ENCODE peak calls at places on chromosomes 1 and 21, in six cellular contexts. F is hepatocyte, V is H9, O is H1, N is MM.1S, U is endothelial cell of umbilical vein. Z is an unnamed sample.

GRCh38 chr21:42988234-42988965 is 14.0 kb downstream of the PKNOX1 start:
- DNase-seq in N (no peak), O (no peak), F (no peak), U (no peak), V (peak), Z (no peak)

GRCh38 chr1:224433671-224434446 is 738 bp downstream of the WDR26 start:
- DNase-seq in V (peak), N (no peak), F (peak), U (peak), O (peak), Z (no peak)

GRCh38 chr1:98761238-98761637 is 99.7 kb downstream of the SNX7 start:
- DNase-seq in F (peak), O (no peak), U (no peak), V (peak), N (no peak), Z (no peak)

GRCh38 chr1:183968386-183968785 is 69.1 kb downstream of the COLGALT2 start:
- DNase-seq in V (no peak), N (no peak), U (no peak), F (no peak), O (no peak), Z (no peak)

GRCh38 chr1:115545791-115546733 is 95.7 kb upstream of the VANGL1 start:
- DNase-seq in O (peak), F (peak), N (no peak), U (peak), V (peak), Z (peak)

GRCh38 chr1:56073614-56074356 is 505.6 kb downstream of the PLPP3 start:
- DNase-seq in N (no peak), V (no peak), O (no peak), U (peak), F (peak), Z (no peak)

GRCh38 chr1:37149296-37149695 is 115.0 kb upstream of the GRIK3 start:
- DNase-seq in U (no peak), N (no peak), V (no peak), F (no peak), O (no peak), Z (no peak)

GRCh38 chr1:201561604-201562003 is 22.7 kb downstream of the NAV1 start:
- DNase-seq in F (no peak), V (no peak), N (no peak), U (no peak), O (no peak), Z (no peak)

GRCh38 chr21:28142692-28143091 is 850.0 kb downstream of the LTN1 start:
- DNase-seq in U (peak), O (no peak), F (peak), N (no peak), V (no peak), Z (no peak)

GRCh38 chr1:246001142-246001812 is 505.8 kb downstream of the SMYD3 start:
- DNase-seq in N (no peak), F (no peak), V (no peak), U (no peak), O (no peak), Z (no peak)

GRCh38 chr1:208841396-208841795 is 597.2 kb upstream of the PLXNA2 start:
- DNase-seq in V (no peak), N (no peak), U (no peak), F (no peak), O (no peak), Z (no peak)

GRCh38 chr1:217630711-217631591 is at the start of the genes GPATCH2 and SPATA17:
- DNase-seq in N (peak), V (peak), F (peak), U (peak), O (peak), Z (no peak)

GRCh38 chr1:1908506-1908791 is 6.6 kb upstream of the CALML6 start:
- DNase-seq in F (no peak), U (no peak), N (no peak), V (no peak), O (no peak), Z (no peak)

GRCh38 chr1:182662121-182662890 is 22.1 kb downstream of the RGS8 start:
- DNase-seq in U (no peak), V (peak), O (no peak), F (no peak), N (no peak), Z (no peak)

GRCh38 chr1:117275055-117275454 is 64.3 kb upstream of the VTCN1 start:
- DNase-seq in F (no peak), O (no peak), V (no peak), N (peak), U (no peak), Z (no peak)

GRCh38 chr1:55280731-55281130 is 65.6 kb upstream of the USP24 start:
- DNase-seq in U (no peak), N (no peak), V (no peak), F (no peak), O (no peak), Z (no peak)

GRCh38 chr1:53576381-53576801 is 117.2 kb downstream of the DMRTB1 start:
- DNase-seq in F (no peak), V (no peak), U (no peak), O (no peak), N (no peak), Z (no peak)

GRCh38 chr21:28018741-28019669 is 973.7 kb downstream of the LTN1 start:
- DNase-seq in U (no peak), O (no peak), N (peak), V (peak), F (peak), Z (no peak)

GRCh38 chr1:175511496-175511895 is 231.9 kb downstream of the TNR start:
- DNase-seq in U (peak), F (no peak), O (no peak), N (no peak), V (no peak), Z (no peak)

GRCh38 chr1:235720544-235720943 is 71.0 kb upstream of the GNG4 start:
- DNase-seq in V (no peak), F (no peak), U (no peak), O (no peak), N (no peak), Z (no peak)

GRCh38 chr1:244044423-244044822 is 6.7 kb upstream of the ZBTB18 start:
- DNase-seq in F (no peak), V (no peak), U (no peak), N (no peak), O (no peak), Z (no peak)

GRCh38 chr1:48917901-48918603 is 141.4 kb upstream of the BEND5 start:
- DNase-seq in V (no peak), N (no peak), F (peak), O (no peak), U (no peak), Z (no peak)

DNA sequence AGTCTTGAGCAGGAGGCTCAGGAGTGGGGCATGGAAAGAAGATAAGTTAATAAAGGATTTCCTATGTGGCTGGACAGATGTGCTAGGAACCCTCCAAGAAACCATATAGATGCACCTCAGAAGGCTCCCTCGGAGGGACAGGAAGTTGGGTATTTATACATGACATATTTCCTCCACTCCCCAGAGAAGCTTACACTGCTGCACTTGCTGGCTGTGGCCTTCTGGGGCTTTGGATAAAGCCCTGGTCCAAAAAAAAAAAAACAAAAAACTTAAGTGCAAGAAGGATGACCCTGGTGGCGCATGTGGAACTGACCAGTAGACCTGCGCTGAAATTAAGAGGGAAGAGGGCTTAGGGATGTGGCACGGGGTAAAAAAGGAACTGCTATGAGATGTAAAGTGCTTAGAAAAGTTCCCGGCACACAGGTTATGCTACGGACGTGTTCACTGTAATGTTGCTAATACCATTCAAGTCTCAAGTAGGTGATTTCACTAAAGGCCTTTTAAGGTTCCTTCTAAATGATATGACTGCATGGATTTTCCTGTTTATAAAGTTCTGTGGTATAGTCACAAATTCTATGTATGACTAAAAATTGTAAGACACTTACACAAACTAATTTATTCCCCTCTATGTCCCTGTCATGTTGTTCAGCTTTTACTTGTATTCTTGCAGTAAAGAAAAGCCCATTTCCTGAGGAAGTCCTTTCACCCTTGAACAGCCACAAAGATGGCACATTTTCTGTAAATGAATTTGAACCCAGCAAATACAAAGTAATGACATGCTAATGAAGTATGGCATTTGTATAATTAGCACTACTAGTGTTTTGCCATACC is 253.6 kb downstream of the HMCN1 start:
- DNase-seq in F (no peak), N (no peak), O (no peak), U (no peak), V (no peak), Z (no peak)
- H2AFZ ChIP-seq in F (no peak), N (no peak), O (no peak), U (no peak), V (no peak), Z (no peak)

DNA sequence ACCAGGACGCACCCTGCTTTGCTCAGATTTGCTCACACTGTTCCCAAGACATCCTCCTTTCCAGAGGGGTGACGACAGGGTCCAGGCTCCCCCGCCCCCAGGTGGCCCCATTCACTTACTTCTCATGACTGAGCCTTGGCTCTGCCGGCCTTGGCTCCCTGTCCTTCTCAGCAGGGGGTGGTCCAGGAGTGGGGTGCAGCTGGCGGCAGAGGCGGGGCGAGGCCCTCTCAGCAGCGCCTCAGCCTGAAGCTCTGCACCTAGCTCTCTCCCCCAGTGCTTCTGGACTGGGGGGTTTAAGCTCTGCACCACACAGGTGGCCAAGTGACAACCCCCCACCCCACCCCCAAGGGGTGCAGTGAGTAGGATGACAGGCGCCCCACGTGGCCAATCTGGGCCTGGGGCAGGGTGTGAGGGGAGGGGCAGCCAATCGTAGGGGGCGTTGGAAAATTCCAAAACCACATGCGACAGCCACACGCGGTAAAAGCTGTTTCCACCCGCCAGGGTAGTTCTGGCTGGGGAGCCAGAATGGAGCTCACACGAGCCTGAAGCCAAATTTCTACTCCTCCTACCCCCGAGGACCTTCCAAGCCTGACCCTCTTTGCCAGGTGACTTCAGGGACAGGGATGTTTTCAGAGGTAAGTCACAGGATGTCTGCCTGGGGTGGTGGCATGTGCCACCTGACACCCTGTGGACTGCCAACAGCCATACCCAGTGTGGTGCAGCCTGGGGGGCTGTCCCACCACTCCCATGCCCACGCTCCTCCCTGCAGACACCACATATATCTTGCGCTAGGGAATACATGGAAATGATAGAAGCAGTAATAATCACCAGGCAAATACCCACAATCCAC is 5.6 kb downstream of the RORC start:
- DNase-seq in N (no peak), V (peak), O (peak), F (peak), U (no peak), Z (no peak)
- H2AFZ ChIP-seq in N (no peak), V (no peak), O (no peak), F (no peak), U (no peak), Z (no peak)

GRCh38 chr1:17307946-17308345 is at the start of gene PADI4:
- DNase-seq in F (no peak), O (no peak), N (no peak), V (no peak), U (no peak), Z (no peak)

GRCh38 chr1:17309701-17310640 is 2.0 kb downstream of the PADI4 start:
- DNase-seq in U (no peak), N (no peak), F (no peak), V (no peak), O (no peak), Z (no peak)

GRCh38 chr1:17306921-17307320 is 1.1 kb upstream of the PADI4 start:
- DNase-seq in U (no peak), O (no peak), N (no peak), V (no peak), F (no peak), Z (no peak)

GRCh38 chr1:17307329-17307728 is 668 bp upstream of the PADI4 start:
- DNase-seq in N (no peak), O (no peak), F (no peak), U (no peak), V (no peak), Z (no peak)

GRCh38 chr1:17308593-17308992 is 596 bp downstream of the PADI4 start:
- DNase-seq in N (no peak), U (no peak), V (no peak), O (no peak), F (no peak), Z (no peak)
- H2AFZ ChIP-seq in N (no peak), U (no peak), V (no peak), O (peak), F (no peak), Z (no peak)

DNA sequence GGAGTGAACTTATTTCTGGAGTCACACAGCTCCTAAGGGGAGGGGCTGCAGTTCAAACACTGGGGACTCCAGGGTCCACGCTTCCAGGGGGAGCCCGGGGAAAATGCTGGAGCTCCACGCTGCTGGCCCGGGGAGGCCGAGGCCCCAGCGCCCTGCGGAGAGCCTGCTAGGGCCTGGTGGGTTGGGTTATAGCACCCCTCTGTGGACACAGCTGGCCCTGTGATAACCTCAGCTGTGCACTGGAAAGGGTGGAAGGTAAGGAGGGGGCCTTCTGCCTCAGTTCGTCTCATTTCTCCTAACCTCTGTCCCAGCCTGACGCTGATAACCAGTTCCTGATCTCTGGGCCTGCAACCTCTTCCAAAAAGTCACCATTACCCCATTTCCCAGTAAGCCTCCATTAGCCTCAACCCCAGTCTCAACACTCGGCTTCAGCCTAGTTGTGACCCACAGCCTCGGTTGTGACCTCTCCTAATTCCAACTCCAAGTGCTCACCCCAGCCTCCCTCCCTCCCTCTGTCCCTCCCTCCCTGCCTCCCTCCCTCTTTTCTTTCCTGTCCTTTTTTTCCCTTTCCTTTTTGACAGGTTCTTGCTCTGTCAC is 7.1 kb downstream of the NBL1 start:
- DNase-seq in F (peak), U (peak), N (peak), V (peak), O (peak), Z (no peak)
- H2AFZ ChIP-seq in F (no peak), U (peak), N (no peak), V (no peak), O (no peak), Z (no peak)

GRCh38 chr1:172360511-172360910 is 60.0 kb upstream of the C1orf105 start:
- DNase-seq in U (peak), O (no peak), N (no peak), V (peak), F (no peak), Z (no peak)
- H2AFZ ChIP-seq in U (no peak), O (no peak), N (no peak), V (no peak), F (peak), Z (peak)

DNA sequence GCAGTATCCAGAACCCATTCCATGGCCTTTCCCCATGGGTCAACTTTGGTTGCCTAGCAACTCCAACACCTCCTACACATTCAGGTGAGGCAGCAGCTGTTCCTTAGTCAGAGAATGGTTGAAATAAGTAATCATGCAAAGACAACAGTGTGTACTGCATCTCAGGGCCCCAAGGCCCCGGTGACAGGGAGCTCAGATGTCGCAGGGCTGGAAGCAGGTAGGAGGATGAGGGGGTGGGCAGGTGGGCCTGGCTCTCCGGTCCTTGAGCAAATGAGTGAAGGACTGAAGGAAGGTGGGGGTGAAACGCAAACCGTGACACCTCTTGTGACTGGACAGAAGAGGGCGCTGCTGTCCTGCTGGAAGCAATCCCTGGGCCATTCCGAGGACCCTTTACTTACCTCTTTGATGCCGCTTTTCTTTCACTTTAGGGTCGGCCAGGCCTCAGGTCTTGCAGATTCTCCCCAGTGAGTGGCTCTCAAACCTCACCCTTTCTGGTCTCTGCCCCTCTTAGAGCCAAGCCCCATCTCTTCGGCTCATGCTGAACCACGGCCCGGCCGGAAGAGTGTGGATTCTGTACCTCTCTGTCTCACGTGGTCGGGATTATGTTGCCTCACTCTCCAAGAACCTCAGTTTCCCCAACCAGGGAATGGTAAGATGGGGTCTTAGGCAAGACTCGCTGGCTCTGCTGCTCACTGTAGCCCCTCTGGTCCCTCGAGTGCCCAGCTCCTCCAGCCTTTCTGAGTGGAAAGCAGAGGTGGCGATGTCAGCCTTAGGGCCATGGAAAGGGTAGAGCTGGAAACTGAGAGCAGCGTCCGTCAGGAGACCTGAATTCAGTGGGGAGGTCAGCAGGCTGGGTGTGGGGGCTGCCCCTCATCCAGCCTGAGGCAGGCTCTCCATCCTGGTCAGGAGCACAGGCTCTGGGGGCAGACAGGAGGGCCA is 5.6 kb upstream of the KCNA10 start:
- DNase-seq in U (peak), N (peak), F (peak), V (peak), O (peak), Z (no peak)
- H2AFZ ChIP-seq in U (no peak), N (peak), F (no peak), V (no peak), O (peak), Z (no peak)

GRCh38 chr1:81553503-81553902 is 247.2 kb upstream of the ADGRL2 start:
- DNase-seq in U (no peak), F (no peak), V (no peak), O (no peak), N (no peak), Z (no peak)

GRCh38 chr1:81549588-81550127 is 251.1 kb upstream of the ADGRL2 start:
- DNase-seq in F (peak), O (no peak), U (peak), V (no peak), N (peak), Z (no peak)

GRCh38 chr1:81554108-81554507 is 246.6 kb upstream of the ADGRL2 start:
- DNase-seq in N (peak), O (no peak), U (no peak), F (no peak), V (no peak), Z (no peak)

GRCh38 chr1:81550753-81551152 is 250.0 kb upstream of the ADGRL2 start:
- DNase-seq in U (peak), N (no peak), F (peak), O (no peak), V (no peak), Z (no peak)

DNA sequence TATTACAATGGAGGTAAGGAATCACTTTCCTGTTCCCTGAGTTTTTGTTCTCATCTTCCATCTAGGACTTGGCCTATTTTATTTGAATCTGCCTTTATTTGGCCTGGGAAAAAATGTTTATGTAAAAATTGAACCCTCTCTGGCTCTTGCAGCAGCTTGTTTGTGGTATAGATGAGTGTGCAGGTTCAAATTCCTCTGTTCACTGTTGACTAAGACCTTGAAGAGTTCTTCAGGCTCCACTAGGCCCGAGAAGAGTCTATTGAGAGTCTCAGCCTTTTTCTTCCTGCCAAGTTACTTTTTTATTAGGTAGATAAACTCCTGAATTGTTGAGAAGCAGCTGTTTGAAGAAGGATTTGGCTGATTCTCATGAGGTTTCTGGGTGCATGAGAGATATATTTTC is 248.8 kb upstream of the ADGRL2 start:
- DNase-seq in O (no peak), V (no peak), N (no peak), U (no peak), F (no peak), Z (no peak)
- H2AFZ ChIP-seq in O (no peak), V (no peak), N (no peak), U (no peak), F (no peak), Z (no peak)

Z was measured in keratinocyte.